ENCODE peak calls at places on chromosomes 1 and 21, in four cellular contexts. One of them, this sample, is unnamed.

GRCh38 chr21:34836103-34836932 is 167.5 kb downstream of the CLIC6 start:
- DNase-seq in left ventricle myocardium inferior: no peak
- DNase-seq in upper lobe of right lung: peak; percentile 88
- DNase-seq in AG04450: peak; percentile 99
- DNase-seq in this sample: no peak

GRCh38 chr1:32470991-32471694 is 6.3 kb downstream of the ZBTB8B start:
- DNase-seq in left ventricle myocardium inferior: no peak
- DNase-seq in upper lobe of right lung: no peak
- DNase-seq in AG04450: no peak
- DNase-seq in this sample: no peak

GRCh38 chr1:209425959-209426358 is 157.6 kb upstream of the CAMK1G start:
- DNase-seq in left ventricle myocardium inferior: no peak
- DNase-seq in upper lobe of right lung: no peak
- DNase-seq in AG04450: no peak
- DNase-seq in this sample: no peak

GRCh38 chr1:51355382-51355781 is 25.0 kb upstream of the TTC39A start:
- DNase-seq in left ventricle myocardium inferior: no peak
- DNase-seq in upper lobe of right lung: no peak
- DNase-seq in AG04450: no peak
- DNase-seq in this sample: no peak

GRCh38 chr1:59945790-59946189 is 19.2 kb upstream of the CYP2J2 start:
- DNase-seq in left ventricle myocardium inferior: no peak
- DNase-seq in upper lobe of right lung: no peak
- DNase-seq in AG04450: no peak
- DNase-seq in this sample: no peak

GRCh38 chr1:212916395-212917133 is 33.8 kb upstream of the VASH2 start:
- DNase-seq in left ventricle myocardium inferior: peak; percentile 44
- DNase-seq in upper lobe of right lung: peak; percentile 88
- DNase-seq in AG04450: no peak
- DNase-seq in this sample: no peak

GRCh38 chr1:193211539-193211938 is 25.1 kb upstream of the B3GALT2 start:
- DNase-seq in left ventricle myocardium inferior: no peak
- DNase-seq in upper lobe of right lung: no peak
- DNase-seq in AG04450: peak; percentile 59
- DNase-seq in this sample: no peak

GRCh38 chr1:82273816-82274215 is 473.1 kb downstream of the ADGRL2 start:
- DNase-seq in left ventricle myocardium inferior: no peak
- DNase-seq in upper lobe of right lung: no peak
- DNase-seq in AG04450: no peak
- DNase-seq in this sample: no peak

GRCh38 chr21:44463716-44464115 is 8.4 kb downstream of the LRRC3 start:
- DNase-seq in left ventricle myocardium inferior: no peak
- DNase-seq in upper lobe of right lung: no peak
- DNase-seq in AG04450: no peak
- DNase-seq in this sample: no peak

GRCh38 chr1:39896909-39897685 is 4.6 kb downstream of the MYCL start:
- DNase-seq in left ventricle myocardium inferior: no peak
- DNase-seq in upper lobe of right lung: no peak
- DNase-seq in AG04450: peak; percentile 72
- DNase-seq in this sample: no peak

GRCh38 chr1:39751595-39751994 is 12.9 kb downstream of the PPIE start:
- DNase-seq in left ventricle myocardium inferior: no peak
- DNase-seq in upper lobe of right lung: no peak
- DNase-seq in AG04450: no peak
- DNase-seq in this sample: no peak

GRCh38 chr1:192903142-192903541 is 94.3 kb downstream of the RGS2 start:
- DNase-seq in left ventricle myocardium inferior: no peak
- DNase-seq in upper lobe of right lung: no peak
- DNase-seq in AG04450: no peak
- DNase-seq in this sample: no peak

GRCh38 chr1:49187054-49187453 is 410.4 kb upstream of the BEND5 start:
- DNase-seq in left ventricle myocardium inferior: no peak
- DNase-seq in upper lobe of right lung: no peak
- DNase-seq in AG04450: no peak
- DNase-seq in this sample: no peak

GRCh38 chr1:49185455-49185980 is 408.8 kb upstream of the BEND5 start:
- DNase-seq in left ventricle myocardium inferior: no peak
- DNase-seq in upper lobe of right lung: no peak
- DNase-seq in AG04450: no peak
- DNase-seq in this sample: no peak

GRCh38 chr1:49181033-49181432 is 404.3 kb upstream of the BEND5 start:
- DNase-seq in left ventricle myocardium inferior: no peak
- DNase-seq in upper lobe of right lung: no peak
- DNase-seq in AG04450: no peak
- DNase-seq in this sample: no peak

DNA sequence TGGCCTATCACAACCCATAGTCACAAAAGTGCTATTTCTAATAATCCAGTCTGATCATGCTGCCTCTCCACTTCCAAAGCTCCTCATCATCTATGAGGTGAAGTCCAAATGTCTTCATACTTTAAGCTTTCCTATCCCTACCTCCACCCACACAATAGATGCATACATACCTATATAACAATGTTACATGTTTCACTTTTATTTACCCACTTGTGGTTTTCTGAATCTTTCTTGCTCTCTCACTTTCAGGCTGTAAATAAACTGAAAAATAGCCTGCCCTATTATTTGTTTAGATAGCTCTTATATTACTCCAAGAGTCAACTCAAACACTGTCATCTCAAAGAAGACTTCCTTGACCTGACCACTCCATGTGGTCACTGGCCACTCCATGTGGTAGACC is 406.8 kb upstream of the BEND5 start:
- DNase-seq in left ventricle myocardium inferior: no peak
- DNase-seq in upper lobe of right lung: no peak
- DNase-seq in AG04450: no peak
- DNase-seq in this sample: no peak
- H3K9me3 ChIP-seq in left ventricle myocardium inferior: peaks cover 11% of the 10 kb centered on the region
- H3K9me3 ChIP-seq in upper lobe of right lung: no peaks in the 10 kb centered on the region
- H3K9me3 ChIP-seq in AG04450: peaks cover 10% of the 10 kb centered on the region
- H3K9me3 ChIP-seq in this sample: peaks cover 2% of the 10 kb centered on the region

DNA sequence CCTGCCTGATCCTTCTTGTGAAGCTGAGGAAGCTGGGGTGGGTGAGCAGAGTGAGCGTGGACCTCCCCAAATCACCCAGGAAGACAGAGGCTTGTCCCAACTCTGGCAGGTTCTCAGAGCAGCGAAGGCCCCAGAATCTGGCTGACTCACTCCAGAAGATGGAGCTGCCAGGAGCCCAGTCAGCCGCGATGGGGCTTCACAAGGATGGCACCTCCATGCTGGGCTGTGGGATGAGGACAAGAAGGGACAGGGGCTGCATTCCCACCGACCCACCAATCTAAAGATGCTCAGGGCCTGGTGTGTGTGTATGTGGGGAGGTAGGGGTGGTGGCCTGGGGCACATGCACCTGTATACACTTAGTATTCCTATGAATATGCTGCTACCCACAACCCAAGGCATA is 52.9 kb downstream of the ATP1A1 start:
- DNase-seq in left ventricle myocardium inferior: no peak
- DNase-seq in upper lobe of right lung: no peak
- DNase-seq in AG04450: no peak
- DNase-seq in this sample: no peak
- H3K9me3 ChIP-seq in left ventricle myocardium inferior: no peaks in the 10 kb centered on the region
- H3K9me3 ChIP-seq in upper lobe of right lung: no peaks in the 10 kb centered on the region
- H3K9me3 ChIP-seq in AG04450: no peaks in the 10 kb centered on the region
- H3K9me3 ChIP-seq in this sample: no peaks in the 10 kb centered on the region

DNA sequence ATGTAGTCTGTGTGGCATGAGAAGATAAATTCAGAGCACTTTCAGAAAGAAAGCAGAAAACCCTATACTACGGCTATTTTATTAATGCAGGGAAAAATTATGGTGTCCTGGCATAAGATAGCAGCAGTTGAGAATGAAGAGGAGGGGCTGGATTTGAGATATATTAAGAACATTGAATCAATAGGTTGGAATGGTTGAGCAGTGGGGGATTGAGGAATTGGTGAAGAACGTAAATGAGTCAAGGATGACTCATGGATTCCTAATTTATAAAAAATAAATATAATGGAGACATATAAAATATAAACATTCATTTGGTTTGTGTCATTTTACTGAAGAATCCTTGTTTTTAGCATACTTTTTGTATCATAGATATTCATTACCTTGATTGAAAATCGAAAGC is 234.3 kb upstream of the ADAMTS5 start:
- DNase-seq in left ventricle myocardium inferior: no peak
- DNase-seq in upper lobe of right lung: no peak
- DNase-seq in AG04450: peak; percentile 30
- DNase-seq in this sample: no peak
- H3K9me3 ChIP-seq in left ventricle myocardium inferior: peaks cover 3% of the 10 kb centered on the region
- H3K9me3 ChIP-seq in upper lobe of right lung: no peaks in the 10 kb centered on the region
- H3K9me3 ChIP-seq in AG04450: no peaks in the 10 kb centered on the region
- H3K9me3 ChIP-seq in this sample: no peaks in the 10 kb centered on the region

GRCh38 chr1:183778568-183779433 is 26.1 kb upstream of the RGL1 start:
- DNase-seq in left ventricle myocardium inferior: peak; percentile 16
- DNase-seq in upper lobe of right lung: no peak
- DNase-seq in AG04450: no peak
- DNase-seq in this sample: no peak
- H3K9me3 ChIP-seq in left ventricle myocardium inferior: peaks cover 8% of the 10 kb centered on the region
- H3K9me3 ChIP-seq in upper lobe of right lung: no peaks in the 10 kb centered on the region
- H3K9me3 ChIP-seq in AG04450: peaks cover 7% of the 10 kb centered on the region
- H3K9me3 ChIP-seq in this sample: no peaks in the 10 kb centered on the region

GRCh38 chr21:23607782-23608181 is 1999.5 kb downstream of the MRPL39 start:
- DNase-seq in left ventricle myocardium inferior: no peak
- DNase-seq in upper lobe of right lung: no peak
- DNase-seq in AG04450: no peak
- DNase-seq in this sample: no peak

GRCh38 chr21:23612210-23612609 is 1995.1 kb downstream of the MRPL39 start:
- DNase-seq in left ventricle myocardium inferior: no peak
- DNase-seq in upper lobe of right lung: no peak
- DNase-seq in AG04450: no peak
- DNase-seq in this sample: no peak

GRCh38 chr21:23613014-23613413 is 1994.3 kb downstream of the MRPL39 start:
- DNase-seq in left ventricle myocardium inferior: no peak
- DNase-seq in upper lobe of right lung: no peak
- DNase-seq in AG04450: no peak
- DNase-seq in this sample: no peak
- H3K9me3 ChIP-seq in left ventricle myocardium inferior: no peaks in the 10 kb centered on the region
- H3K9me3 ChIP-seq in upper lobe of right lung: no peaks in the 10 kb centered on the region
- H3K9me3 ChIP-seq in AG04450: peaks cover 10% of the 10 kb centered on the region
- H3K9me3 ChIP-seq in this sample: no peaks in the 10 kb centered on the region

DNA sequence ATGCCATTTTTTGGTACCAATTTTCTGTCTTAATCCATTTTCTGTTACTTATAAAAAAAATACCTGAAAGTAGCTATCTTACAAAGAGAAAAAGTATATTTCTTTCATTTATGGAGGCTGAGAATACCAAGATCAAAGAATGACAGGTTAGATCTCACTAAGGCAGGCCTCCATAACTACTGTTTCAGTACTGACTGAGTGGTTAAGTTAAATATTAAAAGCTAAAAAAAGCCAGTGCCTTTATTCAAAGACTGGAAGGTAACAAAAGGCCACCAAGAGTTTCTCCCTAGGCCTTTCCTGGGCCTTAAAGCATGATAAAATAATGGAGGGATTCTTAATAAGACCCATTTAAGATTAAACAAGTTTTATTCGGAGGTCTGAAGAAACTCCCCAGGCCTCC is 687.7 kb upstream of the ADGRL4 start:
- DNase-seq in left ventricle myocardium inferior: no peak
- DNase-seq in upper lobe of right lung: no peak
- DNase-seq in AG04450: no peak
- DNase-seq in this sample: no peak
- H3K9me3 ChIP-seq in left ventricle myocardium inferior: no peaks in the 10 kb centered on the region
- H3K9me3 ChIP-seq in upper lobe of right lung: no peaks in the 10 kb centered on the region
- H3K9me3 ChIP-seq in AG04450: no peaks in the 10 kb centered on the region
- H3K9me3 ChIP-seq in this sample: no peaks in the 10 kb centered on the region

GRCh38 chr21:28110074-28110473 is 882.6 kb downstream of the LTN1 start:
- DNase-seq in left ventricle myocardium inferior: no peak
- DNase-seq in upper lobe of right lung: no peak
- DNase-seq in AG04450: no peak
- DNase-seq in this sample: no peak
- H3K9me3 ChIP-seq in left ventricle myocardium inferior: peaks cover 7% of the 10 kb centered on the region
- H3K9me3 ChIP-seq in upper lobe of right lung: no peaks in the 10 kb centered on the region
- H3K9me3 ChIP-seq in AG04450: no peaks in the 10 kb centered on the region
- H3K9me3 ChIP-seq in this sample: no peaks in the 10 kb centered on the region

DNA sequence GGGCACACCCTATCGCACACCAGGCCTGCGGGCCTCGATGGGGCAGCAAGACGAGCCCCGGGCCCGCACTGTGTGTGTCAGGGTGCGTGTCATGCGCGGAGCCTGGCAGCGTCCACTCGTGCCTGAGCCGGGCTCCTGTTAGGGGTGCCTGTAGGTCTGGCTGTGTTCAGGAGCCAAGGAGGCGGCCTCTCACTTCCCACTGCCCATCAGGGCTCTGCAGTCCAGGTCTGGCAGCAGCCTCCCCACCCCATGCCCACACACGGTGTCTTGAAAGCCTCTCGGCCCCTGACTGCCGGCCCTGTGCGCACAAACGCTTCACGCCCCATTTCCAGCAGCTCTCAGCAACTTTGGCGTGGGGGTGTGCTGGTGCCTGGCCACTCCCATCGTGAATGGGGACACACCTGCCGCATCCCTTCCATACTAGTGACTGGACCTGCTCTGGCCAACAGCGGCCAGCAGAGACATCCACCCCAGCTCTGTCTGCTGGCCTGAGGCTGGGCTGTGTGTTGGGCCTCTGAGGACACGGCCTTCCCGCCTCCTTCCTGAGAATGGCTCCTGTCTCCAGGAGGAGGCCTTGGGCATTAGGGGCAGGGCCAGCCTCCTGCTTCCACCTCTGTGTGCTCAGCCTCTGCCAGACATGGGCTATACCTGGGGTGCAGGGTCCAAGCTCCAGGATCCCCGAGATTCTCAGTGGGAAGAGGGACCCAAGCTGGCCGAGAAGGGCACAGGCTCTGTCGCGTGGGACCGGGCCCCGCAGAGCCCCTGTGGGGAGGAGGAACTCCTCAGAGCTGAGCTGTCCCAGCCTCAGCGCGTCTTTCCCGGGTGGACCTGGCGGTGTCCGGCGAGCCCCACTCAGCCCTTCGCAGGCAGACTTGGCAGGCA is 41.8 kb upstream of the ACTRT2 start:
- DNase-seq in left ventricle myocardium inferior: peak; percentile 10
- DNase-seq in upper lobe of right lung: peak; percentile 56
- DNase-seq in AG04450: no peak
- DNase-seq in this sample: no peak
- H3K9me3 ChIP-seq in left ventricle myocardium inferior: no peaks in the 10 kb centered on the region
- H3K9me3 ChIP-seq in upper lobe of right lung: no peaks in the 10 kb centered on the region
- H3K9me3 ChIP-seq in AG04450: peaks cover 86% of the 10 kb centered on the region
- H3K9me3 ChIP-seq in this sample: no peaks in the 10 kb centered on the region

GRCh38 chr1:246988316-246988715 is 19.5 kb downstream of the ZNF695 start:
- DNase-seq in left ventricle myocardium inferior: no peak
- DNase-seq in upper lobe of right lung: no peak
- DNase-seq in AG04450: no peak
- DNase-seq in this sample: no peak
- H3K9me3 ChIP-seq in left ventricle myocardium inferior: peaks cover 100% of the 10 kb centered on the region
- H3K9me3 ChIP-seq in upper lobe of right lung: peaks cover 68% of the 10 kb centered on the region
- H3K9me3 ChIP-seq in AG04450: peaks cover 35% of the 10 kb centered on the region
- H3K9me3 ChIP-seq in this sample: peaks cover 8% of the 10 kb centered on the region

This sample was measured in T-helper 17 cell.